ENCODE peak calls at places on chromosomes 11 and 22, in ten cellular contexts. One of them, this sample, is unnamed. For H3K27me3, the result is how much of the 10 kb centered on the place peaks cover.

GRCh38 chr22:44734801-44735517 is 17.4 kb upstream of the ARHGAP8 start:
- DNase-seq in HCT116: no peak
- DNase-seq in H1: no peak
- DNase-seq in SK-N-SH: no peak
- DNase-seq in suprapubic skin: no peak
- DNase-seq in sigmoid colon: no peak
- DNase-seq in esophagus muscularis mucosa: no peak
- DNase-seq in GM23338: no peak
- DNase-seq in Panc1: no peak
- DNase-seq in spleen: no peak
- DNase-seq in this sample: no peak

GRCh38 chr11:62372871-62373270 is 35.6 kb downstream of the ASRGL1 start:
- DNase-seq in esophagus muscularis mucosa: no peak
- DNase-seq in HCT116: no peak
- DNase-seq in suprapubic skin: no peak
- DNase-seq in Panc1: no peak
- DNase-seq in GM23338: no peak
- DNase-seq in spleen: no peak
- DNase-seq in sigmoid colon: no peak
- DNase-seq in SK-N-SH: no peak
- DNase-seq in H1: no peak
- DNase-seq in this sample: no peak

GRCh38 chr11:44997566-44997965 is 46.9 kb upstream of the TP53I11 start:
- DNase-seq in suprapubic skin: no peak
- DNase-seq in Panc1: no peak
- DNase-seq in SK-N-SH: no peak
- DNase-seq in spleen: no peak
- DNase-seq in esophagus muscularis mucosa: peak
- DNase-seq in GM23338: no peak
- DNase-seq in HCT116: no peak
- DNase-seq in H1: peak
- DNase-seq in sigmoid colon: no peak
- DNase-seq in this sample: no peak

GRCh38 chr11:68632802-68633201 is 51.5 kb upstream of the GAL start:
- DNase-seq in spleen: no peak
- DNase-seq in SK-N-SH: peak
- DNase-seq in sigmoid colon: no peak
- DNase-seq in esophagus muscularis mucosa: no peak
- DNase-seq in Panc1: peak
- DNase-seq in suprapubic skin: no peak
- DNase-seq in HCT116: peak
- DNase-seq in H1: peak
- DNase-seq in GM23338: peak
- DNase-seq in this sample: peak

GRCh38 chr11:133047036-133047800 is 485.1 kb downstream of the OPCML start:
- DNase-seq in suprapubic skin: no peak
- DNase-seq in HCT116: no peak
- DNase-seq in H1: no peak
- DNase-seq in sigmoid colon: no peak
- DNase-seq in Panc1: no peak
- DNase-seq in spleen: no peak
- DNase-seq in GM23338: no peak
- DNase-seq in esophagus muscularis mucosa: no peak
- DNase-seq in SK-N-SH: peak
- DNase-seq in this sample: no peak

GRCh38 chr11:49208006-49208721 is at the start of gene FOLH1:
- DNase-seq in GM23338: peak
- DNase-seq in Panc1: no peak
- DNase-seq in spleen: peak
- DNase-seq in SK-N-SH: peak
- DNase-seq in esophagus muscularis mucosa: no peak
- DNase-seq in sigmoid colon: peak
- DNase-seq in suprapubic skin: no peak
- DNase-seq in H1: peak
- DNase-seq in HCT116: no peak
- DNase-seq in this sample: no peak

GRCh38 chr11:44780940-44781631 is 54.3 kb downstream of the TSPAN18 start:
- DNase-seq in H1: no peak
- DNase-seq in GM23338: no peak
- DNase-seq in SK-N-SH: no peak
- DNase-seq in esophagus muscularis mucosa: no peak
- DNase-seq in HCT116: no peak
- DNase-seq in sigmoid colon: peak
- DNase-seq in Panc1: no peak
- DNase-seq in suprapubic skin: peak
- DNase-seq in spleen: peak
- DNase-seq in this sample: no peak

GRCh38 chr11:4577761-4578160 is 3.8 kb upstream of the OR52I2 start:
- DNase-seq in GM23338: no peak
- DNase-seq in HCT116: no peak
- DNase-seq in H1: no peak
- DNase-seq in esophagus muscularis mucosa: no peak
- DNase-seq in suprapubic skin: no peak
- DNase-seq in spleen: no peak
- DNase-seq in Panc1: no peak
- DNase-seq in SK-N-SH: no peak
- DNase-seq in sigmoid colon: no peak
- DNase-seq in this sample: no peak

GRCh38 chr11:553949-554398 is 6.6 kb downstream of the LMNTD2 start:
- DNase-seq in H1: no peak
- DNase-seq in suprapubic skin: no peak
- DNase-seq in HCT116: no peak
- DNase-seq in GM23338: no peak
- DNase-seq in sigmoid colon: no peak
- DNase-seq in SK-N-SH: no peak
- DNase-seq in Panc1: no peak
- DNase-seq in esophagus muscularis mucosa: no peak
- DNase-seq in spleen: no peak
- DNase-seq in this sample: no peak

GRCh38 chr22:39144101-39144815 is 8.2 kb downstream of the CBX7 start:
- DNase-seq in GM23338: peak
- DNase-seq in Panc1: no peak
- DNase-seq in H1: no peak
- DNase-seq in SK-N-SH: no peak
- DNase-seq in suprapubic skin: no peak
- DNase-seq in HCT116: no peak
- DNase-seq in spleen: peak
- DNase-seq in sigmoid colon: peak
- DNase-seq in esophagus muscularis mucosa: no peak
- DNase-seq in this sample: peak

GRCh38 chr11:69010964-69011623 is 2.0 kb downstream of the MRGPRF start:
- DNase-seq in sigmoid colon: peak
- DNase-seq in suprapubic skin: no peak
- DNase-seq in spleen: peak
- DNase-seq in esophagus muscularis mucosa: no peak
- DNase-seq in GM23338: peak
- DNase-seq in SK-N-SH: peak
- DNase-seq in Panc1: no peak
- DNase-seq in HCT116: peak
- DNase-seq in H1: peak
- DNase-seq in this sample: peak

GRCh38 chr11:1600626-1601025 is 2.5 kb upstream of the KRTAP5-2 start:
- DNase-seq in sigmoid colon: no peak
- DNase-seq in esophagus muscularis mucosa: no peak
- DNase-seq in SK-N-SH: no peak
- DNase-seq in Panc1: no peak
- DNase-seq in spleen: no peak
- DNase-seq in H1: no peak
- DNase-seq in suprapubic skin: no peak
- DNase-seq in GM23338: no peak
- DNase-seq in HCT116: no peak
- DNase-seq in this sample: no peak

GRCh38 chr11:1608363-1608762 is at the start of gene KRTAP5-3:
- DNase-seq in sigmoid colon: no peak
- DNase-seq in suprapubic skin: no peak
- DNase-seq in HCT116: no peak
- DNase-seq in GM23338: no peak
- DNase-seq in spleen: peak
- DNase-seq in Panc1: no peak
- DNase-seq in esophagus muscularis mucosa: no peak
- DNase-seq in H1: no peak
- DNase-seq in SK-N-SH: no peak
- DNase-seq in this sample: no peak

GRCh38 chr11:1604181-1604580 is 4.1 kb downstream of the KRTAP5-3 start:
- DNase-seq in HCT116: no peak
- DNase-seq in GM23338: no peak
- DNase-seq in suprapubic skin: no peak
- DNase-seq in sigmoid colon: peak
- DNase-seq in SK-N-SH: no peak
- DNase-seq in spleen: peak
- DNase-seq in Panc1: no peak
- DNase-seq in esophagus muscularis mucosa: no peak
- DNase-seq in H1: no peak
- DNase-seq in this sample: no peak

GRCh38 chr11:1603629-1604028 is 4.6 kb downstream of the KRTAP5-3 start:
- DNase-seq in H1: no peak
- DNase-seq in spleen: no peak
- DNase-seq in SK-N-SH: no peak
- DNase-seq in esophagus muscularis mucosa: no peak
- DNase-seq in suprapubic skin: no peak
- DNase-seq in HCT116: no peak
- DNase-seq in sigmoid colon: no peak
- DNase-seq in GM23338: no peak
- DNase-seq in Panc1: no peak
- DNase-seq in this sample: no peak

GRCh38 chr11:1604711-1605110 is 3.6 kb downstream of the KRTAP5-3 start:
- DNase-seq in esophagus muscularis mucosa: no peak
- DNase-seq in spleen: peak
- DNase-seq in sigmoid colon: no peak
- DNase-seq in H1: no peak
- DNase-seq in GM23338: no peak
- DNase-seq in HCT116: no peak
- DNase-seq in SK-N-SH: no peak
- DNase-seq in Panc1: no peak
- DNase-seq in suprapubic skin: no peak
- DNase-seq in this sample: no peak
- H3K27me3 ChIP-seq in esophagus muscularis mucosa: under half
- H3K27me3 ChIP-seq in spleen: under half
- H3K27me3 ChIP-seq in sigmoid colon: under half
- H3K27me3 ChIP-seq in H1: under half
- H3K27me3 ChIP-seq in GM23338: under half
- H3K27me3 ChIP-seq in HCT116: under half
- H3K27me3 ChIP-seq in SK-N-SH: under half
- H3K27me3 ChIP-seq in Panc1: under half
- H3K27me3 ChIP-seq in suprapubic skin: half or more
- H3K27me3 ChIP-seq in this sample: under half

GRCh38 chr11:128718064-128718463 is 24.2 kb downstream of the FLI1 start:
- DNase-seq in esophagus muscularis mucosa: no peak
- DNase-seq in sigmoid colon: no peak
- DNase-seq in H1: no peak
- DNase-seq in Panc1: no peak
- DNase-seq in spleen: no peak
- DNase-seq in suprapubic skin: no peak
- DNase-seq in HCT116: no peak
- DNase-seq in GM23338: peak
- DNase-seq in SK-N-SH: no peak
- DNase-seq in this sample: no peak

GRCh38 chr11:128716661-128717210 is 22.9 kb downstream of the FLI1 start:
- DNase-seq in H1: no peak
- DNase-seq in spleen: peak
- DNase-seq in Panc1: no peak
- DNase-seq in esophagus muscularis mucosa: no peak
- DNase-seq in GM23338: peak
- DNase-seq in HCT116: no peak
- DNase-seq in suprapubic skin: no peak
- DNase-seq in sigmoid colon: no peak
- DNase-seq in SK-N-SH: no peak
- DNase-seq in this sample: peak

GRCh38 chr11:128716231-128716630 is 22.4 kb downstream of the FLI1 start:
- DNase-seq in SK-N-SH: no peak
- DNase-seq in HCT116: no peak
- DNase-seq in H1: no peak
- DNase-seq in Panc1: no peak
- DNase-seq in sigmoid colon: no peak
- DNase-seq in suprapubic skin: no peak
- DNase-seq in GM23338: no peak
- DNase-seq in spleen: no peak
- DNase-seq in esophagus muscularis mucosa: no peak
- DNase-seq in this sample: no peak

GRCh38 chr11:128715691-128716153 is 21.9 kb downstream of the FLI1 start:
- DNase-seq in esophagus muscularis mucosa: no peak
- DNase-seq in suprapubic skin: no peak
- DNase-seq in H1: no peak
- DNase-seq in GM23338: no peak
- DNase-seq in HCT116: no peak
- DNase-seq in spleen: no peak
- DNase-seq in sigmoid colon: no peak
- DNase-seq in SK-N-SH: no peak
- DNase-seq in Panc1: no peak
- DNase-seq in this sample: no peak

DNA sequence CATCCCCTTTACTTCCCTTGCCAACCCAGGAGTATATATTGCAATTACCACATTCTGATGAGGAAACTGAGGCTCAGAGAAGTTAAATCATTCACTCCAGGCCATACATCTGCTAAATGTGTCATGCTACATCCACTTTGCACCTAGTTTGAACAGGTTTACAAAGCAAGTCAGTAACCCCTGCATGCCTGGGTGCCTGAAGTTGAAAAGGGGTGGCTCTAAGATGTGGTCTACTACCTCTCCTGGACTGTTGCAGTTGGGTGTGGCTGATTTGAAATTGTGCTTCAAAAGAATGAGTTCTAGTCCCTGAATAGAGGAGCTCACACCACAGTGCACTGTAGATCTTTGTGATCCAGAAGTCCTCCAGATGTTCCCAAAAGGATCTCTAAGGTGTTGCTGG is 23.7 kb downstream of the FLI1 start:
- DNase-seq in sigmoid colon: no peak
- DNase-seq in suprapubic skin: no peak
- DNase-seq in spleen: no peak
- DNase-seq in HCT116: no peak
- DNase-seq in H1: no peak
- DNase-seq in GM23338: no peak
- DNase-seq in Panc1: no peak
- DNase-seq in SK-N-SH: no peak
- DNase-seq in esophagus muscularis mucosa: no peak
- DNase-seq in this sample: no peak
- H3K4me3 ChIP-seq in sigmoid colon: no peak
- H3K4me3 ChIP-seq in suprapubic skin: no peak
- H3K4me3 ChIP-seq in spleen: no peak
- H3K4me3 ChIP-seq in HCT116: no peak
- H3K4me3 ChIP-seq in H1: no peak
- H3K4me3 ChIP-seq in GM23338: no peak
- H3K4me3 ChIP-seq in Panc1: no peak
- H3K4me3 ChIP-seq in SK-N-SH: no peak
- H3K4me3 ChIP-seq in esophagus muscularis mucosa: no peak
- H3K4me3 ChIP-seq in this sample: no peak

GRCh38 chr22:21728270-21728669 is 7.3 kb downstream of the YPEL1 start:
- DNase-seq in HCT116: no peak
- DNase-seq in suprapubic skin: no peak
- DNase-seq in Panc1: no peak
- DNase-seq in sigmoid colon: no peak
- DNase-seq in esophagus muscularis mucosa: no peak
- DNase-seq in GM23338: no peak
- DNase-seq in SK-N-SH: no peak
- DNase-seq in H1: no peak
- DNase-seq in spleen: no peak
- DNase-seq in this sample: no peak
- TF ChIP-seq POLR2AphosphoS5 in HCT116: no peak
- TF ChIP-seq POLR2AphosphoS5 in suprapubic skin: no peak
- TF ChIP-seq POLR2AphosphoS5 in Panc1: no peak
- TF ChIP-seq POLR2AphosphoS5 in sigmoid colon: no peak
- TF ChIP-seq POLR2AphosphoS5 in esophagus muscularis mucosa: no peak
- TF ChIP-seq POLR2AphosphoS5 in GM23338: no peak
- TF ChIP-seq POLR2AphosphoS5 in SK-N-SH: no peak
- TF ChIP-seq POLR2AphosphoS5 in H1: no peak
- TF ChIP-seq POLR2AphosphoS5 in spleen: no peak
- TF ChIP-seq POLR2AphosphoS5 in this sample: no peak

GRCh38 chr22:37818397-37819099 is 4.6 kb upstream of the GALR3 start:
- DNase-seq in H1: peak
- DNase-seq in suprapubic skin: no peak
- DNase-seq in sigmoid colon: peak
- DNase-seq in HCT116: no peak
- DNase-seq in esophagus muscularis mucosa: no peak
- DNase-seq in spleen: peak
- DNase-seq in Panc1: no peak
- DNase-seq in GM23338: peak
- DNase-seq in SK-N-SH: no peak
- DNase-seq in this sample: peak
- H3K27me3 ChIP-seq in H1: under half
- H3K27me3 ChIP-seq in suprapubic skin: under half
- H3K27me3 ChIP-seq in sigmoid colon: under half
- H3K27me3 ChIP-seq in HCT116: under half
- H3K27me3 ChIP-seq in esophagus muscularis mucosa: under half
- H3K27me3 ChIP-seq in spleen: under half
- H3K27me3 ChIP-seq in Panc1: under half
- H3K27me3 ChIP-seq in GM23338: under half
- H3K27me3 ChIP-seq in SK-N-SH: under half
- H3K27me3 ChIP-seq in this sample: under half